ENCODE peak calls at places on chromosomes 7 and 10, in four cellular contexts. N is gastrocnemius medialis, I is NCI-H2081, M is sigmoid colon. Y is an unnamed sample.

GRCh38 chr10:68897336-68897741 is 3.8 kb upstream of the DDX50 start:
- DNase-seq in M (no peak), N (peak), I (peak), Y (peak)

GRCh38 chr10:119608316-119609155 is 11.8 kb upstream of the TIAL1 start:
- DNase-seq in N (peak), I (peak), M (peak), Y (no peak)

GRCh38 chr10:114271014-114271778 is 32.1 kb downstream of the VWA2 start:
- DNase-seq in N (no peak), M (no peak), I (no peak), Y (peak)

GRCh38 chr7:26376208-26376917 is 84.7 kb downstream of the SNX10 start:
- DNase-seq in N (no peak), M (no peak), I (peak), Y (no peak)

GRCh38 chr7:98365863-98366561 is 34.9 kb downstream of the BAIAP2L1 start:
- DNase-seq in N (peak), I (no peak), M (no peak), Y (no peak)

GRCh38 chr10:102384053-102384452 is 11.5 kb upstream of the NFKB2 start:
- DNase-seq in N (no peak), M (no peak), I (no peak), Y (no peak)

GRCh38 chr10:19930936-19931859 is 115.0 kb downstream of the PLXDC2 start:
- DNase-seq in N (peak), I (peak), M (peak), Y (no peak)

GRCh38 chr10:104197364-104197763 is 34.8 kb downstream of the CFAP43 start:
- DNase-seq in M (no peak), I (peak), N (no peak), Y (no peak)

GRCh38 chr10:49488056-49488455 is 50.9 kb downstream of the ERCC6 start:
- DNase-seq in M (no peak), N (no peak), I (no peak), Y (no peak)

GRCh38 chr10:49220031-49220430 is 31.8 kb upstream of the TMEM273 start:
- DNase-seq in M (no peak), I (no peak), N (no peak), Y (peak)

GRCh38 chr10:6114758-6115410 is 26.1 kb downstream of the RBM17 start:
- DNase-seq in M (no peak), N (peak), I (no peak), Y (no peak)

GRCh38 chr7:19707240-19707639 is 1.6 kb downstream of the POLR1F start:
- DNase-seq in N (no peak), M (no peak), I (no peak), Y (no peak)

GRCh38 chr7:36487756-36488336 is 98.2 kb downstream of the ANLN start:
- DNase-seq in I (peak), N (no peak), M (no peak), Y (no peak)

GRCh38 chr10:80529604-80530003 is 8.1 kb upstream of the SH2D4B start:
- DNase-seq in M (no peak), N (no peak), I (no peak), Y (no peak)

GRCh38 chr7:46389131-46389530 is 468.1 kb upstream of the IGFBP3 start:
- DNase-seq in I (no peak), N (no peak), M (no peak), Y (no peak)

GRCh38 chr10:97132273-97132672 is 53.5 kb downstream of the SLIT1 start:
- DNase-seq in M (no peak), N (no peak), I (no peak), Y (no peak)

GRCh38 chr10:17010363-17011145 is 119.1 kb downstream of the CUBN start:
- DNase-seq in M (no peak), N (no peak), I (no peak), Y (no peak)

GRCh38 chr7:81478664-81479063 is 291.2 kb downstream of the HGF start:
- DNase-seq in I (no peak), M (no peak), N (no peak), Y (no peak)

GRCh38 chr10:50788951-50789904 is 49.5 kb downstream of the ASAH2B start:
- DNase-seq in I (peak), M (no peak), N (no peak), Y (no peak)

GRCh38 chr7:46600340-46600739 is 679.3 kb upstream of the IGFBP3 start:
- DNase-seq in I (no peak), N (peak), M (peak), Y (no peak)

GRCh38 chr10:92691042-92691590 is 1.4 kb downstream of the HHEX start:
- DNase-seq in N (no peak), M (peak), I (no peak), Y (no peak)

GRCh38 chr7:158322616-158323530 is 264.8 kb downstream of the PTPRN2 start:
- DNase-seq in N (no peak), M (no peak), I (no peak), Y (no peak)

GRCh38 chr7:20784311-20785210 is 2.1 kb downstream of the SP8 start:
- DNase-seq in M (no peak), N (no peak), I (peak), Y (no peak)

GRCh38 chr10:86218160-86218559 is 148.4 kb downstream of the GRID1 start:
- DNase-seq in I (peak), N (no peak), M (no peak), Y (no peak)

GRCh38 chr10:76286536-76286935 is 855.1 kb downstream of the LRMDA start:
- DNase-seq in I (no peak), N (no peak), M (no peak), Y (no peak)

GRCh38 chr10:74118794-74119193 is 31.8 kb downstream of the AP3M1 start:
- DNase-seq in M (no peak), N (peak), I (no peak), Y (no peak)

GRCh38 chr7:33040803-33041516 is 21.6 kb downstream of the NT5C3A start:
- DNase-seq in M (no peak), I (no peak), N (peak), Y (no peak)

GRCh38 chr10:5519054-5519453 is 5.7 kb upstream of the CALML3 start:
- DNase-seq in I (no peak), N (no peak), M (no peak), Y (no peak)

GRCh38 chr7:118590107-118590506 is 365.6 kb downstream of the ANKRD7 start:
- DNase-seq in M (no peak), N (no peak), I (peak), Y (no peak)

GRCh38 chr10:29409241-29410051 is 120.6 kb downstream of the LYZL1 start:
- DNase-seq in I (no peak), M (peak), N (peak), Y (no peak)

GRCh38 chr7:41538810-41539724 is 163.8 kb downstream of the INHBA start:
- DNase-seq in M (no peak), N (no peak), I (no peak), Y (no peak)

GRCh38 chr10:110916554-110917346 is 2.2 kb downstream of the BBIP1 start:
- DNase-seq in M (no peak), I (no peak), N (no peak), Y (peak)

GRCh38 chr10:3773465-3774017 is 11.5 kb downstream of the KLF6 start:
- DNase-seq in I (no peak), N (no peak), M (no peak), Y (no peak)

Y was measured in AG04449.